ENCODE peak calls at places on chromosomes 7 and 10, in five cellular contexts. One of them, this sample, is unnamed.

GRCh38 chr10:33157108-33157507 is 177.4 kb downstream of the NRP1 start:
- DNase-seq in H1: no peak
- DNase-seq in ovary: no peak
- DNase-seq in A549: no peak
- DNase-seq in stomach: no peak
- DNase-seq in this sample: no peak

GRCh38 chr10:89352039-89352597 is 24.3 kb downstream of the IFIT3 start:
- DNase-seq in A549: peak
- DNase-seq in ovary: peak
- DNase-seq in H1: no peak
- DNase-seq in stomach: peak
- DNase-seq in this sample: no peak

GRCh38 chr10:1454428-1454827 is 282.9 kb downstream of the ADARB2 start:
- DNase-seq in ovary: no peak
- DNase-seq in A549: no peak
- DNase-seq in stomach: no peak
- DNase-seq in H1: no peak
- DNase-seq in this sample: no peak

GRCh38 chr7:6403907-6404306 is 43.8 kb downstream of the DAGLB start:
- DNase-seq in stomach: no peak
- DNase-seq in A549: no peak
- DNase-seq in H1: no peak
- DNase-seq in ovary: no peak
- DNase-seq in this sample: no peak

GRCh38 chr7:98049034-98049433 is 57.6 kb upstream of the LMTK2 start:
- DNase-seq in H1: peak
- DNase-seq in ovary: no peak
- DNase-seq in stomach: no peak
- DNase-seq in A549: no peak
- DNase-seq in this sample: no peak

GRCh38 chr7:105711726-105712402 is 130.6 kb upstream of the EFCAB10 start:
- DNase-seq in stomach: no peak
- DNase-seq in ovary: no peak
- DNase-seq in A549: no peak
- DNase-seq in H1: no peak
- DNase-seq in this sample: no peak

GRCh38 chr7:103887050-103887449 is 102.4 kb downstream of the RELN start:
- DNase-seq in stomach: no peak
- DNase-seq in H1: no peak
- DNase-seq in ovary: no peak
- DNase-seq in A549: no peak
- DNase-seq in this sample: no peak

GRCh38 chr7:2016761-2017482 is 215.8 kb downstream of the MAD1L1 start:
- DNase-seq in A549: no peak
- DNase-seq in ovary: no peak
- DNase-seq in stomach: no peak
- DNase-seq in H1: no peak
- DNase-seq in this sample: peak

GRCh38 chr7:140609646-140610045 is 31.0 kb downstream of the DENND2A start:
- DNase-seq in stomach: no peak
- DNase-seq in A549: no peak
- DNase-seq in H1: no peak
- DNase-seq in ovary: no peak
- DNase-seq in this sample: no peak

GRCh38 chr7:87146740-87147386 is 5.4 kb upstream of the DMTF1 start:
- DNase-seq in ovary: no peak
- DNase-seq in H1: no peak
- DNase-seq in stomach: no peak
- DNase-seq in A549: no peak
- DNase-seq in this sample: no peak

GRCh38 chr10:83248232-83248631 is 891.1 kb upstream of the GHITM start:
- DNase-seq in A549: no peak
- DNase-seq in H1: no peak
- DNase-seq in ovary: no peak
- DNase-seq in stomach: no peak
- DNase-seq in this sample: no peak

DNA sequence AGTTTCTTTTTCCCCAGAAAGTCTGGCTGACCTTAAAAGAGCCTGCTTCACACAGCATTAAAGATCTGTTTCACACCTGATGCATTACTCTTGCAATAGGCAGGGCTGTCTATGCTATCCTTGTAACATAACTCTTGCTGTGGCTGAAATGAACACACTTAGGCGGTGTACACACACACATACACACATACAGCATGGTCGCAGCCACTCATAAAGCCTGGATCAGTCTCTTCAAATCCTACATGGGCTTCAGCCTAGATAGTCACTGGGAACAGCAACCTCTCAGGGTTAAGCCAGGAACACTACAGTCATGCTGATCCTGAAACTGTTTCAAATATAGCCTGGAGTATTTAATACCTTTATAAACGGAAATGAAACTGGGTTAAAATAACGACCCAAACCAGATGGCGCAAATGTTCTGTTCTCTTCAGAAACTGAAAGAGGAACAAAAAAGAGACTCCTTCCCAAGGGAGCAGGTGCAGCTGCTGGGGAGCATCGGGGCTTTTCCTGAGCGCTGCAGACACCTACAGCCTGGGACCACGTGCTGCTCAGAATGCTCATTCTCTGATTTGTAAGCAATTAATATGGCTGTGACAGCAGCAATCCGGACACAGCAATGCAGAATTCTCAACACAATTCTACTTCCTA is 61.0 kb upstream of the SFMBT2 start:
- DNase-seq in H1: no peak
- DNase-seq in ovary: no peak
- DNase-seq in A549: no peak
- DNase-seq in stomach: no peak
- DNase-seq in this sample: no peak
- TF ChIP-seq EP300 in H1: no peak
- TF ChIP-seq EP300 in ovary: no peak
- TF ChIP-seq EP300 in A549: no peak
- TF ChIP-seq EP300 in stomach: no peak
- TF ChIP-seq EP300 in this sample: no peak

GRCh38 chr10:22429146-22429545 is 83.8 kb downstream of the SPAG6 start:
- DNase-seq in stomach: no peak
- DNase-seq in ovary: no peak
- DNase-seq in H1: no peak
- DNase-seq in A549: no peak
- DNase-seq in this sample: no peak

GRCh38 chr10:22426653-22427052 is 81.4 kb downstream of the SPAG6 start:
- DNase-seq in A549: no peak
- DNase-seq in stomach: no peak
- DNase-seq in H1: no peak
- DNase-seq in ovary: no peak
- DNase-seq in this sample: no peak

GRCh38 chr10:22427890-22428571 is 82.7 kb downstream of the SPAG6 start:
- DNase-seq in stomach: no peak
- DNase-seq in A549: peak
- DNase-seq in H1: no peak
- DNase-seq in ovary: no peak
- DNase-seq in this sample: no peak

GRCh38 chr10:22429981-22430421 is 84.7 kb downstream of the SPAG6 start:
- DNase-seq in A549: no peak
- DNase-seq in ovary: no peak
- DNase-seq in stomach: no peak
- DNase-seq in H1: no peak
- DNase-seq in this sample: no peak

DNA sequence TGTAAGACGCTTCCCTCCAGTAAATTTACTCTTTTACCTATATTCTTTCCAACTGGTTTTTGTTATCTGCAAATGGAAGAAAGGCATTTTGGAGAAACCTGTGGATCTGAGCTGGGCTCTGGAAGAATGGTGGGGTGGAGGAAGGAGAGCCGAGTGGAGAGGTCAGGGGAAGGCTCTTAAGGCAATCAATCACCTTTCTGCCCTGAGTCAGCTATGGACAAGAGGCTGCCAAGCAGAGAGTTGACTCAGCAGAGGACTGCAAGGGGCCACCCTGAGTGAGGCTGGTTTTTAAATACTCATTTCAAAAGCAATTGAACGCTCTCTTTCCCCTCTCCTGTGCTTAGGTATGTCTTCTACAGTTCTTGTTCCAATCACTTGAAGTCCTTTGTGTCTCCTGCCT is 81.8 kb downstream of the SPAG6 start:
- DNase-seq in ovary: no peak
- DNase-seq in A549: peak
- DNase-seq in stomach: no peak
- DNase-seq in H1: no peak
- DNase-seq in this sample: no peak
- H3K27ac ChIP-seq in ovary: no peak
- H3K27ac ChIP-seq in A549: peak
- H3K27ac ChIP-seq in stomach: no peak
- H3K27ac ChIP-seq in H1: no peak
- H3K27ac ChIP-seq in this sample: no peak

DNA sequence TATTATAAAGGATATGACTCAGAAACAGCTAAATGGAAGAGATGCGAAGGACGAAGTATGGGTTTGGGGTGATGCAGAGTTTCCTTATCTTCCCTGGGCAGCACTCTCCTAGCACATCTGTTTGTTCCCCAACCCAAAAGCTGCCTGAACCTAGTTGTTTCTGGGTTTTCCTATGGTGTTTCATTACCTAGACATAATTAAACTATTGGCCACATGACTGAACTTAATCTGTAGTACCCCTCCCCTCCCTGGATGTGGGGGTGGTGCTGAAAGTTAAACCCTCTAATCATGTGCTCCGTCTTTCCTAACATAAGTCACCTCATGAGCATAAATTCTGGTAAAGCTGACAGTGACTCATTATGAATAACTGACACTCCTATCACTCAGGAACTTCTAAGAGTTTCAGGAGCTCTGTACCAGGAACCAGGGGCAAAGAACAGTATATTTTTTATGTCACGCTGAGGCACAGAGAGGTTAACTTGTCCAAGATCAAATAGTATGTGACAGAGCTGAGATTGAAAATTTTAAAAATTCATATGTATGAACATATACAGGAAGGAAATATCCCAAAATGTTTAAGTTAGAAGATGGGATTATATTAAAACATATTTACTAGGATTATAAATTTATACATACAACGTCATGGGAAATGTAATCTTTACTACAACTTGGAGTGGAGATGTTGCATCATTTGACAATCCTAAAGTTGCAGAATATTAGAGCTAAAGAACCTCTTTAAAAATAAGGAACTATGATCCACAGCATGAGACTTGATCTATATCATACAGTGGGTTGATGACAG is 4.8 kb downstream of the STRIP2 start:
- DNase-seq in H1: no peak
- DNase-seq in stomach: no peak
- DNase-seq in A549: peak
- DNase-seq in ovary: no peak
- DNase-seq in this sample: no peak
- TF ChIP-seq EP300 in H1: no peak
- TF ChIP-seq EP300 in stomach: no peak
- TF ChIP-seq EP300 in A549: peak
- TF ChIP-seq EP300 in ovary: no peak
- TF ChIP-seq EP300 in this sample: no peak

GRCh38 chr7:66281678-66282593 is 76.8 kb downstream of the TPST1 start:
- DNase-seq in A549: no peak
- DNase-seq in ovary: peak
- DNase-seq in H1: no peak
- DNase-seq in stomach: no peak
- DNase-seq in this sample: no peak
- H3K27ac ChIP-seq in A549: peak
- H3K27ac ChIP-seq in ovary: no peak
- H3K27ac ChIP-seq in H1: no peak
- H3K27ac ChIP-seq in stomach: no peak
- H3K27ac ChIP-seq in this sample: peak

DNA sequence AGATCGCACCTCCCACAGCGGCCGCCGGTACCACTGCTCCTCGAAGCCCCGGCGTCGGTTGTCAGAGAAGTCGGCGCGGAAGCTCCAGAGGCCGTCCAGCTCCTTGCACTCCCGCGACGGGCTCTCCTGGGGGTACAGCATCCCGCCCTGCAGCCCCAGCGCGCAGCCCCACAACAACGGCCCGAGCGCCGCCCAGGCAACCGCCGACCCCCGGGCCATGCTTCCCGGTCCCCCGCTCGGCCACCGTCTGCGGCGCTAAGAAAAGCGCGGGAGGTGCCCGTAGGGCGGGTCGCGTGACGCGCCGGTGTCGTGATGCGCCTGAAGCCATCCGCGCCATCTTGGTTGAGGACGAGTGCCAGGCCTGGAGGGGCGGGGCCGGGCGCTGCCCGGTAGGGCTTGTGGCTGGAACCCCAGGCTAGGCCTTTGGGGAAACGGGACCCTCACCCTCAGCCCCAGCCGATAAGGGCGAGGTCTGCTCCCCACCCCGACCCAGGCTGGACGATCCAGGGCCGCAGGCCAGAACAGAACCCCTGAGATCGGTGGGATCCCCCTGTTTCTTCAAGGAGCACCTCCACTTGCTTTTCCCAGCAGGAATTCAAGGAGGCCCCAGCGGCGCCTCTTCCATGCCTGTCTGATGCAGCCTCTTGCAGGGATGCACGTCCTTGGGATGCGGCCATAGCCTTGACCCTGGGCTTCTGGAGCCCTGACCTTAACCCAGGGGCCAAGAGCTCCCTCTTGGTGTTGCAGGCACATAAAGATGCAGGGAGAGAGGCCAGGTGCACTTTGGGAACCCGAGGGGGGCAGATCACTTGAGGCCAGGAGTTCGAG is at the start of gene GUSB:
- DNase-seq in ovary: peak
- DNase-seq in A549: peak
- DNase-seq in H1: peak
- DNase-seq in stomach: peak
- DNase-seq in this sample: peak
- TF ChIP-seq EP300 in ovary: no peak
- TF ChIP-seq EP300 in A549: no peak
- TF ChIP-seq EP300 in H1: peak
- TF ChIP-seq EP300 in stomach: no peak
- TF ChIP-seq EP300 in this sample: no peak

DNA sequence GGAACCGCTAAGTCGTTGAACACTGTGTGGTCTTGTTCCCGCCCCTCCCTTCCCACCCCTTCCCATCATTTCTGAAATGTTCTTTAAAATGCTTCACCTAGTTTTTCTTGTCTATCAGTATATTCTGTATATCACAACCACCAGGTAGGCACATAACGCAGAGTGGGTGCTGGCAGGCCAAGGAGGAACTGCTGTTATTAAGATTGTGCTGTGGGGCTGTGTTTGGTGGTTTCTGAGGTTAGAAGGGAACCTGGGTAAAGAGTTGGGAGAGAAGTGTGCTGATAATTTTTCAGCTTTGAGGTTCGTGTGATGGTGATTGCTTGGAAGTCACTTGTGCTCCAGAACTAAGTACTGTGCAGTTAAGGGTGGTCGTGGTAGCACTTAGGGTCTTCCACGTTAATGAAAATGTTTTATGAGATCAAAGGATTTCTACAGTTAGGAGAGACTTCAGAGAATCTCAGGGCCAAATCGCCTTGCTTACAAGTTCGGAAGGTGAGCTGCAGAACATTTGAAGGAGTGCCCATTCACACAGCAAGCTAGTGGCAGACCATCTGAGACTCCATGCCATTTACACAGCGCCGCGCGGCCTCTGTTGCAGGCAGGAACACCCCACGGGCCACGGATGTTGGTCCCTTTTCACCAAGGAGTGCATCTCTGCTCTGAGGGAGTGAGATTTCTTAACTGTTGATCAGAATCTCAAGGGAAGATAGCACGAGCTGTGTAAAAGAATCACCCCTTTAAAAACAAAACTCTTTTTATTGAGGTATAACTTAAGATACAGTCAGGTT is 1.6 kb downstream of the UBE3C start:
- DNase-seq in H1: no peak
- DNase-seq in ovary: no peak
- DNase-seq in A549: no peak
- DNase-seq in stomach: no peak
- DNase-seq in this sample: no peak
- H3K27ac ChIP-seq in H1: no peak
- H3K27ac ChIP-seq in ovary: no peak
- H3K27ac ChIP-seq in A549: peak
- H3K27ac ChIP-seq in stomach: no peak
- H3K27ac ChIP-seq in this sample: peak

GRCh38 chr10:77667426-77668324 is 30.1 kb upstream of the KCNMA1 start:
- DNase-seq in H1: no peak
- DNase-seq in stomach: no peak
- DNase-seq in ovary: no peak
- DNase-seq in A549: no peak
- DNase-seq in this sample: no peak
- TF ChIP-seq EP300 in H1: no peak
- TF ChIP-seq EP300 in stomach: no peak
- TF ChIP-seq EP300 in ovary: no peak
- TF ChIP-seq EP300 in A549: no peak
- TF ChIP-seq EP300 in this sample: no peak